ENCODE peak calls at places on chromosomes 4 and X, in nine cellular contexts. One of them, this sample, is unnamed.
A peak's percentile ranks its signal among the peaks of the same experiment; 100 is the strongest.

GRCh38 chr4:52512291-52512690 is 146.8 kb downstream of the USP46 start:
- DNase-seq in GM06990: no peak
- DNase-seq in glutamatergic neuron: no peak
- DNase-seq in RWPE1: no peak
- DNase-seq in fibroblast of pulmonary artery: no peak
- DNase-seq in foreskin fibroblast: no peak
- DNase-seq in CD4-positive, alpha-beta T cell: no peak
- DNase-seq in mesothelial cell of epicardium: no peak
- DNase-seq in dorsolateral prefrontal cortex: no peak
- DNase-seq in this sample: no peak

GRCh38 chrX:109709129-109709631 is 23.9 kb downstream of the ACSL4 start:
- DNase-seq in GM06990: peak; percentile 53
- DNase-seq in glutamatergic neuron: no peak
- DNase-seq in RWPE1: peak; percentile 9
- DNase-seq in fibroblast of pulmonary artery: peak; percentile 68
- DNase-seq in foreskin fibroblast: peak; percentile 65
- DNase-seq in CD4-positive, alpha-beta T cell: no peak
- DNase-seq in mesothelial cell of epicardium: no peak
- DNase-seq in dorsolateral prefrontal cortex: no peak
- DNase-seq in this sample: no peak

GRCh38 chrX:69178592-69178991 is 13.3 kb upstream of the PJA1 start:
- DNase-seq in GM06990: no peak
- DNase-seq in glutamatergic neuron: no peak
- DNase-seq in RWPE1: no peak
- DNase-seq in fibroblast of pulmonary artery: no peak
- DNase-seq in foreskin fibroblast: no peak
- DNase-seq in CD4-positive, alpha-beta T cell: no peak
- DNase-seq in mesothelial cell of epicardium: no peak
- DNase-seq in dorsolateral prefrontal cortex: no peak
- DNase-seq in this sample: no peak

GRCh38 chrX:7109838-7110793 is 37.4 kb upstream of the STS start:
- DNase-seq in GM06990: peak; percentile 70
- DNase-seq in glutamatergic neuron: no peak
- DNase-seq in RWPE1: no peak
- DNase-seq in fibroblast of pulmonary artery: no peak
- DNase-seq in foreskin fibroblast: no peak
- DNase-seq in CD4-positive, alpha-beta T cell: no peak
- DNase-seq in mesothelial cell of epicardium: no peak
- DNase-seq in dorsolateral prefrontal cortex: no peak
- DNase-seq in this sample: no peak

GRCh38 chrX:84046403-84046984 is 141.5 kb downstream of the RPS6KA6 start:
- DNase-seq in GM06990: peak; percentile 8
- DNase-seq in glutamatergic neuron: peak; percentile 14
- DNase-seq in RWPE1: peak; percentile 2
- DNase-seq in fibroblast of pulmonary artery: peak; percentile 37
- DNase-seq in foreskin fibroblast: peak; percentile 58
- DNase-seq in CD4-positive, alpha-beta T cell: no peak
- DNase-seq in mesothelial cell of epicardium: no peak
- DNase-seq in dorsolateral prefrontal cortex: no peak
- DNase-seq in this sample: peak; percentile 51

GRCh38 chr4:101192244-101192643 is 155.1 kb downstream of the PPP3CA start:
- DNase-seq in GM06990: no peak
- DNase-seq in glutamatergic neuron: no peak
- DNase-seq in RWPE1: no peak
- DNase-seq in fibroblast of pulmonary artery: peak; percentile 48
- DNase-seq in foreskin fibroblast: no peak
- DNase-seq in CD4-positive, alpha-beta T cell: no peak
- DNase-seq in mesothelial cell of epicardium: no peak
- DNase-seq in dorsolateral prefrontal cortex: no peak
- DNase-seq in this sample: no peak

GRCh38 chrX:147891886-147892285 is 19.8 kb upstream of the FMR1 start:
- DNase-seq in GM06990: no peak
- DNase-seq in glutamatergic neuron: no peak
- DNase-seq in RWPE1: no peak
- DNase-seq in fibroblast of pulmonary artery: peak; percentile 24
- DNase-seq in foreskin fibroblast: no peak
- DNase-seq in CD4-positive, alpha-beta T cell: no peak
- DNase-seq in mesothelial cell of epicardium: no peak
- DNase-seq in dorsolateral prefrontal cortex: no peak
- DNase-seq in this sample: no peak

GRCh38 chrX:137195991-137196390 is 162.2 kb upstream of the GPR101 start:
- DNase-seq in GM06990: no peak
- DNase-seq in glutamatergic neuron: no peak
- DNase-seq in RWPE1: no peak
- DNase-seq in fibroblast of pulmonary artery: peak; percentile 1
- DNase-seq in foreskin fibroblast: no peak
- DNase-seq in CD4-positive, alpha-beta T cell: no peak
- DNase-seq in mesothelial cell of epicardium: no peak
- DNase-seq in dorsolateral prefrontal cortex: no peak
- DNase-seq in this sample: no peak

GRCh38 chr4:116023049-116023448 is 909.6 kb upstream of the NDST4 start:
- DNase-seq in GM06990: no peak
- DNase-seq in glutamatergic neuron: no peak
- DNase-seq in RWPE1: no peak
- DNase-seq in fibroblast of pulmonary artery: no peak
- DNase-seq in foreskin fibroblast: no peak
- DNase-seq in CD4-positive, alpha-beta T cell: no peak
- DNase-seq in mesothelial cell of epicardium: no peak
- DNase-seq in dorsolateral prefrontal cortex: no peak
- DNase-seq in this sample: no peak

GRCh38 chr4:7013171-7013570 is 30.0 kb upstream of the TADA2B start:
- DNase-seq in GM06990: peak; percentile 27
- DNase-seq in glutamatergic neuron: no peak
- DNase-seq in RWPE1: no peak
- DNase-seq in fibroblast of pulmonary artery: no peak
- DNase-seq in foreskin fibroblast: no peak
- DNase-seq in CD4-positive, alpha-beta T cell: no peak
- DNase-seq in mesothelial cell of epicardium: no peak
- DNase-seq in dorsolateral prefrontal cortex: no peak
- DNase-seq in this sample: no peak

GRCh38 chr4:154004450-154004849 is 215.6 kb upstream of the SFRP2 start:
- DNase-seq in GM06990: no peak
- DNase-seq in glutamatergic neuron: no peak
- DNase-seq in RWPE1: no peak
- DNase-seq in fibroblast of pulmonary artery: no peak
- DNase-seq in foreskin fibroblast: no peak
- DNase-seq in CD4-positive, alpha-beta T cell: no peak
- DNase-seq in mesothelial cell of epicardium: no peak
- DNase-seq in dorsolateral prefrontal cortex: no peak
- DNase-seq in this sample: no peak

GRCh38 chr4:12697970-12698369 is 786.2 kb downstream of the RAB28 start:
- DNase-seq in GM06990: no peak
- DNase-seq in glutamatergic neuron: no peak
- DNase-seq in RWPE1: no peak
- DNase-seq in fibroblast of pulmonary artery: no peak
- DNase-seq in foreskin fibroblast: no peak
- DNase-seq in CD4-positive, alpha-beta T cell: no peak
- DNase-seq in mesothelial cell of epicardium: no peak
- DNase-seq in dorsolateral prefrontal cortex: no peak
- DNase-seq in this sample: no peak

GRCh38 chrX:110588853-110589252 is 206.8 kb downstream of the CHRDL1 start:
- DNase-seq in GM06990: no peak
- DNase-seq in glutamatergic neuron: no peak
- DNase-seq in RWPE1: no peak
- DNase-seq in fibroblast of pulmonary artery: no peak
- DNase-seq in foreskin fibroblast: no peak
- DNase-seq in CD4-positive, alpha-beta T cell: no peak
- DNase-seq in mesothelial cell of epicardium: no peak
- DNase-seq in dorsolateral prefrontal cortex: no peak
- DNase-seq in this sample: no peak

GRCh38 chr4:89000844-89001360 is 56.1 kb downstream of the FAM13A start:
- DNase-seq in GM06990: no peak
- DNase-seq in glutamatergic neuron: no peak
- DNase-seq in RWPE1: peak; percentile 51
- DNase-seq in fibroblast of pulmonary artery: peak; percentile 70
- DNase-seq in foreskin fibroblast: peak; percentile 58
- DNase-seq in CD4-positive, alpha-beta T cell: no peak
- DNase-seq in mesothelial cell of epicardium: no peak
- DNase-seq in dorsolateral prefrontal cortex: no peak
- DNase-seq in this sample: no peak

GRCh38 chr4:71231073-71231752 is 107.6 kb upstream of the SLC4A4 start:
- DNase-seq in GM06990: no peak
- DNase-seq in glutamatergic neuron: no peak
- DNase-seq in RWPE1: no peak
- DNase-seq in fibroblast of pulmonary artery: peak; percentile 30
- DNase-seq in foreskin fibroblast: peak; percentile 59
- DNase-seq in CD4-positive, alpha-beta T cell: no peak
- DNase-seq in mesothelial cell of epicardium: no peak
- DNase-seq in dorsolateral prefrontal cortex: peak; percentile 54
- DNase-seq in this sample: no peak

GRCh38 chr4:156774422-156774821 is 197.2 kb downstream of the PDGFC start:
- DNase-seq in GM06990: no peak
- DNase-seq in glutamatergic neuron: no peak
- DNase-seq in RWPE1: peak; percentile 25
- DNase-seq in fibroblast of pulmonary artery: peak; percentile 94
- DNase-seq in foreskin fibroblast: peak; percentile 92
- DNase-seq in CD4-positive, alpha-beta T cell: no peak
- DNase-seq in mesothelial cell of epicardium: no peak
- DNase-seq in dorsolateral prefrontal cortex: no peak
- DNase-seq in this sample: no peak

GRCh38 chr4:110163327-110164070 is 34.9 kb downstream of the ELOVL6 start:
- DNase-seq in GM06990: no peak
- DNase-seq in glutamatergic neuron: no peak
- DNase-seq in RWPE1: peak; percentile 59
- DNase-seq in fibroblast of pulmonary artery: peak; percentile 58
- DNase-seq in foreskin fibroblast: peak; percentile 69
- DNase-seq in CD4-positive, alpha-beta T cell: no peak
- DNase-seq in mesothelial cell of epicardium: no peak
- DNase-seq in dorsolateral prefrontal cortex: no peak
- DNase-seq in this sample: no peak

GRCh38 chr4:53651142-53651720 is 59.9 kb upstream of the LNX1 start:
- DNase-seq in GM06990: no peak
- DNase-seq in glutamatergic neuron: no peak
- DNase-seq in RWPE1: peak; percentile 46
- DNase-seq in fibroblast of pulmonary artery: peak; percentile 14
- DNase-seq in foreskin fibroblast: no peak
- DNase-seq in CD4-positive, alpha-beta T cell: no peak
- DNase-seq in mesothelial cell of epicardium: no peak
- DNase-seq in dorsolateral prefrontal cortex: no peak
- DNase-seq in this sample: no peak

GRCh38 chrX:134600714-134601113 is 57.6 kb downstream of the PLAC1 start:
- DNase-seq in GM06990: peak; percentile 23
- DNase-seq in glutamatergic neuron: no peak
- DNase-seq in RWPE1: no peak
- DNase-seq in fibroblast of pulmonary artery: peak; percentile 41
- DNase-seq in foreskin fibroblast: peak; percentile 82
- DNase-seq in CD4-positive, alpha-beta T cell: no peak
- DNase-seq in mesothelial cell of epicardium: no peak
- DNase-seq in dorsolateral prefrontal cortex: no peak
- DNase-seq in this sample: no peak

GRCh38 chrX:117996918-117997480 is 119.6 kb downstream of the KLHL13 start:
- DNase-seq in GM06990: no peak
- DNase-seq in glutamatergic neuron: no peak
- DNase-seq in RWPE1: peak; percentile 49
- DNase-seq in fibroblast of pulmonary artery: peak; percentile 2
- DNase-seq in foreskin fibroblast: peak; percentile 61
- DNase-seq in CD4-positive, alpha-beta T cell: no peak
- DNase-seq in mesothelial cell of epicardium: no peak
- DNase-seq in dorsolateral prefrontal cortex: no peak
- DNase-seq in this sample: no peak
- TF ChIP-seq CTCF in GM06990: peak; percentile 64
- TF ChIP-seq CTCF in glutamatergic neuron: no peak
- TF ChIP-seq CTCF in RWPE1: peak; percentile 57
- TF ChIP-seq CTCF in fibroblast of pulmonary artery: peak; percentile 20
- TF ChIP-seq CTCF in foreskin fibroblast: no peak
- TF ChIP-seq CTCF in CD4-positive, alpha-beta T cell: no peak
- TF ChIP-seq CTCF in mesothelial cell of epicardium: no peak
- TF ChIP-seq CTCF in dorsolateral prefrontal cortex: peak; percentile 45
- TF ChIP-seq CTCF in this sample: peak; percentile 46

GRCh38 chr4:25347473-25347872 is 29.6 kb upstream of the ANAPC4 start:
- DNase-seq in GM06990: no peak
- DNase-seq in glutamatergic neuron: no peak
- DNase-seq in RWPE1: no peak
- DNase-seq in fibroblast of pulmonary artery: no peak
- DNase-seq in foreskin fibroblast: no peak
- DNase-seq in CD4-positive, alpha-beta T cell: no peak
- DNase-seq in mesothelial cell of epicardium: no peak
- DNase-seq in dorsolateral prefrontal cortex: no peak
- DNase-seq in this sample: no peak
- TF ChIP-seq CTCF in GM06990: no peak
- TF ChIP-seq CTCF in glutamatergic neuron: no peak
- TF ChIP-seq CTCF in RWPE1: no peak
- TF ChIP-seq CTCF in fibroblast of pulmonary artery: no peak
- TF ChIP-seq CTCF in foreskin fibroblast: no peak
- TF ChIP-seq CTCF in CD4-positive, alpha-beta T cell: no peak
- TF ChIP-seq CTCF in mesothelial cell of epicardium: no peak
- TF ChIP-seq CTCF in dorsolateral prefrontal cortex: no peak
- TF ChIP-seq CTCF in this sample: no peak

GRCh38 chr4:44150091-44150576 is 298.5 kb downstream of the KCTD8 start:
- DNase-seq in GM06990: no peak
- DNase-seq in glutamatergic neuron: no peak
- DNase-seq in RWPE1: peak; percentile 39
- DNase-seq in fibroblast of pulmonary artery: peak; percentile 63
- DNase-seq in foreskin fibroblast: peak; percentile 1
- DNase-seq in CD4-positive, alpha-beta T cell: no peak
- DNase-seq in mesothelial cell of epicardium: no peak
- DNase-seq in dorsolateral prefrontal cortex: no peak
- DNase-seq in this sample: no peak

GRCh38 chr4:44149242-44149641 is 299.4 kb downstream of the KCTD8 start:
- DNase-seq in GM06990: no peak
- DNase-seq in glutamatergic neuron: no peak
- DNase-seq in RWPE1: no peak
- DNase-seq in fibroblast of pulmonary artery: no peak
- DNase-seq in foreskin fibroblast: no peak
- DNase-seq in CD4-positive, alpha-beta T cell: no peak
- DNase-seq in mesothelial cell of epicardium: no peak
- DNase-seq in dorsolateral prefrontal cortex: no peak
- DNase-seq in this sample: no peak

GRCh38 chr4:44146516-44146915 is 302.1 kb downstream of the KCTD8 start:
- DNase-seq in GM06990: no peak
- DNase-seq in glutamatergic neuron: no peak
- DNase-seq in RWPE1: peak; percentile 5
- DNase-seq in fibroblast of pulmonary artery: no peak
- DNase-seq in foreskin fibroblast: no peak
- DNase-seq in CD4-positive, alpha-beta T cell: no peak
- DNase-seq in mesothelial cell of epicardium: no peak
- DNase-seq in dorsolateral prefrontal cortex: no peak
- DNase-seq in this sample: no peak

DNA sequence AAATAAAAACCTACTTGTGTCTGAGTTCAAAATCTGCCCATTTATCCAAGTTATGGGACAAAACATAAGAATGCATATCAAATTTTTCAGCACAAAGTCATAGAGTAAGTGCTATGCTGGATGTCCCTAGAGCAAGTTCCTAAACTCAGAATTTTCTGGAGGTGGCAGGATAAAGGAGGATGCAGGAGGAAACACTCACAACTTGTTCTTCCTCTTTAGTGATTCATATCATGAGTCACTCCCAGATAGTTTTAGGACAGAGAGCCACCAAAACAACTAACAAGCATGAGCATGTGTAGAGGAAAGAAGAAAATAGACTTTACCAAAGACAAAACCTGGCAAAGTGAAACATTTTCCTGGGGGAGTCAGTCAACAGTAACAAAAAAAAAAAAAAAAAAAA is 302.7 kb downstream of the KCTD8 start:
- DNase-seq in GM06990: no peak
- DNase-seq in glutamatergic neuron: no peak
- DNase-seq in RWPE1: peak; percentile 77
- DNase-seq in fibroblast of pulmonary artery: peak; percentile 65
- DNase-seq in foreskin fibroblast: peak; percentile 1
- DNase-seq in CD4-positive, alpha-beta T cell: no peak
- DNase-seq in mesothelial cell of epicardium: no peak
- DNase-seq in dorsolateral prefrontal cortex: no peak
- DNase-seq in this sample: no peak
- TF ChIP-seq CTCF in GM06990: no peak
- TF ChIP-seq CTCF in glutamatergic neuron: no peak
- TF ChIP-seq CTCF in RWPE1: no peak
- TF ChIP-seq CTCF in fibroblast of pulmonary artery: no peak
- TF ChIP-seq CTCF in foreskin fibroblast: no peak
- TF ChIP-seq CTCF in CD4-positive, alpha-beta T cell: no peak
- TF ChIP-seq CTCF in mesothelial cell of epicardium: no peak
- TF ChIP-seq CTCF in dorsolateral prefrontal cortex: no peak
- TF ChIP-seq CTCF in this sample: no peak

GRCh38 chrX:115226929-115227328 is 7.0 kb downstream of the LRCH2 start:
- DNase-seq in GM06990: no peak
- DNase-seq in glutamatergic neuron: no peak
- DNase-seq in RWPE1: no peak
- DNase-seq in fibroblast of pulmonary artery: peak; percentile 25
- DNase-seq in foreskin fibroblast: peak; percentile 54
- DNase-seq in CD4-positive, alpha-beta T cell: no peak
- DNase-seq in mesothelial cell of epicardium: peak; percentile 39
- DNase-seq in dorsolateral prefrontal cortex: no peak
- DNase-seq in this sample: no peak
- TF ChIP-seq CTCF in GM06990: peak; percentile 45
- TF ChIP-seq CTCF in glutamatergic neuron: no peak
- TF ChIP-seq CTCF in RWPE1: no peak
- TF ChIP-seq CTCF in fibroblast of pulmonary artery: peak; percentile 41
- TF ChIP-seq CTCF in foreskin fibroblast: peak; percentile 37
- TF ChIP-seq CTCF in CD4-positive, alpha-beta T cell: no peak
- TF ChIP-seq CTCF in mesothelial cell of epicardium: no peak
- TF ChIP-seq CTCF in dorsolateral prefrontal cortex: peak; percentile 43
- TF ChIP-seq CTCF in this sample: peak; percentile 65

This sample was measured in type B pancreatic cell.